ENCODE peak calls at places on chromosomes 4 and X, in eight cellular contexts. R is stimulated activated CD8-positive, alpha-beta memory T cell treated with anti-CD3 and anti-CD28 coated beads, Interleukin-7, amount 100 ng/mL, for 1 hour; K is glutamatergic neuron; V is RPMI7951; L is NT2/D1; P is AG04450; W is fibroblast of the aortic adventitia; A is astrocyte. C is an unnamed sample.
A peak's percentile ranks its signal among the peaks of the same experiment; 100 is the strongest.

GRCh38 chrX:135194684-135195083 is 23.5 kb upstream of the CT55 start:
- DNase-seq in R (no peak), K (no peak), V (no peak), L (no peak), P (no peak), W (no peak), A (no peak), C (no peak)

GRCh38 chr4:7647932-7648812 is 213.4 kb upstream of the PSAPL1 start:
- DNase-seq in R (no peak), K (no peak), V (peak; percentile 98), L (no peak), P (no peak), W (no peak), A (peak; percentile 57), C (no peak)

GRCh38 chrX:56314334-56314733 is 82.2 kb downstream of the KLF8 start:
- DNase-seq in R (no peak), K (no peak), V (peak; percentile 51), L (no peak), P (no peak), W (no peak), A (no peak), C (no peak)

GRCh38 chrX:48683411-48683982 is at the start of gene WAS:
- DNase-seq in R (no peak), K (no peak), V (no peak), L (no peak), P (no peak), W (no peak), A (no peak), C (no peak)

GRCh38 chrX:86806786-86807185 is 658.5 kb downstream of the DACH2 start:
- DNase-seq in R (no peak), K (no peak), V (no peak), L (peak; percentile 20), P (no peak), W (no peak), A (no peak), C (peak; percentile 24)

GRCh38 chr4:117137143-117137542 is 51.8 kb upstream of the TRAM1L1 start:
- DNase-seq in R (no peak), K (no peak), V (peak; percentile 87), L (no peak), P (peak; percentile 74), W (peak; percentile 46), A (peak; percentile 92), C (no peak)

GRCh38 chr4:38560340-38560739 is 103.7 kb upstream of the KLF3 start:
- DNase-seq in R (no peak), K (no peak), V (no peak), L (no peak), P (no peak), W (no peak), A (no peak), C (no peak)

GRCh38 chr4:133668061-133668851 is 519.2 kb downstream of the PCDH10 start:
- DNase-seq in R (no peak), K (no peak), V (no peak), L (no peak), P (no peak), W (no peak), A (no peak), C (no peak)

GRCh38 chr4:177239475-177239874 is 70.2 kb upstream of the NEIL3 start:
- DNase-seq in R (no peak), K (no peak), V (no peak), L (no peak), P (no peak), W (peak; percentile 54), A (peak; percentile 23), C (no peak)

GRCh38 chrX:51406688-51407519 is 74.3 kb downstream of the NUDT10 start:
- DNase-seq in R (no peak), K (no peak), V (no peak), L (no peak), P (no peak), W (no peak), A (no peak), C (no peak)

GRCh38 chrX:42869659-42870476 is 91.9 kb upstream of the PPP1R2C start:
- DNase-seq in R (no peak), K (no peak), V (no peak), L (no peak), P (no peak), W (no peak), A (no peak), C (no peak)

GRCh38 chrX:28039258-28039657 is 58.0 kb upstream of the DCAF8L1 start:
- DNase-seq in R (no peak), K (no peak), V (no peak), L (no peak), P (no peak), W (no peak), A (no peak), C (no peak)

GRCh38 chr4:8198906-8199593 is at the start of gene SH3TC1:
- DNase-seq in R (peak; percentile 18), K (peak; percentile 77), V (peak; percentile 95), L (no peak), P (peak; percentile 62), W (peak; percentile 63), A (peak; percentile 81), C (no peak)

GRCh38 chr4:10015140-10015753 is 6.0 kb downstream of the SLC2A9 start:
- DNase-seq in R (no peak), K (peak; percentile 51), V (peak; percentile 25), L (peak; percentile 59), P (no peak), W (peak; percentile 57), A (no peak), C (no peak)

GRCh38 chrX:31036895-31037294 is 34.9 kb downstream of the FTHL17 start:
- DNase-seq in R (no peak), K (peak; percentile 53), V (peak; percentile 70), L (no peak), P (peak; percentile 1), W (peak; percentile 31), A (peak; percentile 12), C (no peak)

GRCh38 chr4:37693450-37694190 is 7.4 kb upstream of the RELL1 start:
- DNase-seq in R (no peak), K (no peak), V (peak; percentile 84), L (no peak), P (peak; percentile 84), W (peak; percentile 74), A (peak; percentile 92), C (no peak)

GRCh38 chr4:4555916-4556315 is 14.1 kb upstream of the STX18 start:
- DNase-seq in R (no peak), K (no peak), V (peak; percentile 67), L (no peak), P (peak; percentile 55), W (peak; percentile 92), A (peak; percentile 97), C (no peak)

GRCh38 chrX:154040307-154040756 is 20.6 kb upstream of the IRAK1 start:
- DNase-seq in R (no peak), K (no peak), V (no peak), L (no peak), P (peak; percentile 45), W (peak; percentile 87), A (peak; percentile 81), C (no peak)

GRCh38 chrX:150849996-150850720 is 48.3 kb downstream of the CD99L2 start:
- DNase-seq in R (no peak), K (no peak), V (no peak), L (no peak), P (no peak), W (no peak), A (no peak), C (no peak)

GRCh38 chr4:2947926-2948325 is 15.3 kb downstream of the NOP14 start:
- DNase-seq in R (no peak), K (no peak), V (no peak), L (no peak), P (no peak), W (no peak), A (no peak), C (no peak)